ENCODE peak calls at places on chromosomes 2 and 18, in seven cellular contexts. S is AG09309, L is A172, Z is Calu3, K is T-cell, O is kidney, D is T-helper 9 cell. J is an unnamed sample.

GRCh38 chr2:199458017-199458805 is 472 bp upstream of the SATB2 start:
- DNase-seq in S (no peak), D (no peak), O (peak), K (no peak), Z (peak), L (peak), J (no peak)

GRCh38 chr18:50797147-50797546 is 22.7 kb downstream of the MRO start:
- DNase-seq in K (no peak), Z (peak), O (no peak), L (no peak), S (no peak), D (no peak), J (no peak)

GRCh38 chr18:77065221-77065981 is 67.2 kb downstream of the MBP start:
- DNase-seq in Z (peak), L (peak), K (peak), O (no peak), S (peak), D (peak), J (peak)

GRCh38 chr2:174553811-174554493 is 43.7 kb downstream of the WIPF1 start:
- DNase-seq in K (no peak), S (no peak), L (no peak), Z (no peak), O (no peak), D (peak), J (no peak)

GRCh38 chr2:101766871-101767739 is 69.6 kb downstream of the MAP4K4 start:
- DNase-seq in L (peak), S (peak), Z (peak), O (no peak), D (no peak), K (no peak), J (no peak)

GRCh38 chr2:241993386-241994005 is 124.0 kb downstream of the RTP5 start:
- DNase-seq in K (no peak), S (no peak), O (no peak), Z (no peak), D (no peak), L (no peak), J (no peak)

GRCh38 chr2:127455566-127456493 is 37.6 kb downstream of the PROC start:
- DNase-seq in S (no peak), K (no peak), Z (no peak), L (peak), O (no peak), D (no peak), J (no peak)

GRCh38 chr2:236394571-236394970 is 130.4 kb upstream of the ASB18 start:
- DNase-seq in L (no peak), Z (no peak), D (no peak), O (no peak), S (no peak), K (no peak), J (no peak)

GRCh38 chr2:201633862-201634261 is 9.4 kb downstream of the TMEM237 start:
- DNase-seq in K (no peak), L (no peak), O (no peak), Z (no peak), S (no peak), D (no peak), J (no peak)

GRCh38 chr2:237497009-237497819 is 10.2 kb downstream of the MLPH start:
- DNase-seq in L (no peak), O (peak), K (no peak), Z (no peak), S (peak), D (no peak), J (no peak)

GRCh38 chr18:78786776-78787175 is 192.8 kb upstream of the SALL3 start:
- DNase-seq in O (no peak), D (no peak), S (no peak), Z (no peak), K (no peak), L (no peak), J (peak)

GRCh38 chr18:52339891-52340371 is at the start of gene DCC:
- DNase-seq in O (peak), Z (no peak), K (no peak), D (no peak), S (no peak), L (peak), J (no peak)

GRCh38 chr2:211823886-211824479 is 714.6 kb downstream of the ERBB4 start:
- DNase-seq in O (no peak), D (no peak), S (no peak), K (no peak), L (no peak), Z (no peak), J (no peak)

GRCh38 chr18:42072407-42072806 is 117.4 kb downstream of the PIK3C3 start:
- DNase-seq in K (no peak), O (no peak), Z (no peak), L (no peak), D (no peak), S (no peak), J (no peak)

GRCh38 chr18:75428490-75428889 is 987 bp upstream of the SMIM21 start:
- DNase-seq in O (no peak), L (no peak), Z (no peak), D (no peak), S (no peak), K (no peak), J (no peak)

GRCh38 chr18:50429207-50429948 is 54.5 kb downstream of the SKA1 start:
- DNase-seq in O (no peak), Z (peak), D (no peak), L (peak), S (no peak), K (no peak), J (no peak)

GRCh38 chr2:120893874-120894584 is 158.4 kb downstream of the GLI2 start:
- DNase-seq in L (no peak), S (no peak), K (no peak), Z (no peak), O (no peak), D (no peak), J (no peak)

GRCh38 chr2:211281430-211282073 is 725.2 kb downstream of the CPS1 start:
- DNase-seq in Z (no peak), O (no peak), L (no peak), D (no peak), S (no peak), K (no peak), J (no peak)

GRCh38 chr2:128513416-128514283 is 195.0 kb upstream of the HS6ST1 start:
- DNase-seq in D (no peak), O (peak), L (no peak), K (no peak), Z (no peak), S (no peak), J (peak)

GRCh38 chr2:241255542-241256167 is 59.8 kb downstream of the HDLBP start:
- DNase-seq in D (no peak), S (no peak), L (no peak), K (no peak), O (no peak), Z (no peak), J (no peak)